ENCODE peak calls at places on chromosomes 11 and 22, in seven cellular contexts. One of them, this sample, is unnamed.

GRCh38 chr11:41788177-41788576 is 328.7 kb upstream of the LRRC4C start:
- DNase-seq in HFF-Myc: no peak
- DNase-seq in mammary epithelial cell: no peak
- DNase-seq in Calu3: no peak
- DNase-seq in left ventricle myocardium inferior: no peak
- DNase-seq in lower lobe of right lung: no peak
- DNase-seq in mucosa of descending colon: no peak
- DNase-seq in this sample: no peak

GRCh38 chr11:120648706-120649250 is 137.2 kb downstream of the GRIK4 start:
- DNase-seq in HFF-Myc: no peak
- DNase-seq in mammary epithelial cell: no peak
- DNase-seq in Calu3: no peak
- DNase-seq in left ventricle myocardium inferior: no peak
- DNase-seq in lower lobe of right lung: no peak
- DNase-seq in mucosa of descending colon: no peak
- DNase-seq in this sample: no peak

GRCh38 chr11:107916671-107917241 is 11.5 kb upstream of the RAB39A start:
- DNase-seq in HFF-Myc: peak
- DNase-seq in mammary epithelial cell: no peak
- DNase-seq in Calu3: peak
- DNase-seq in left ventricle myocardium inferior: no peak
- DNase-seq in lower lobe of right lung: no peak
- DNase-seq in mucosa of descending colon: peak
- DNase-seq in this sample: peak

GRCh38 chr11:114273890-114274635 is 22.1 kb upstream of the NNMT start:
- DNase-seq in HFF-Myc: no peak
- DNase-seq in mammary epithelial cell: no peak
- DNase-seq in Calu3: no peak
- DNase-seq in left ventricle myocardium inferior: no peak
- DNase-seq in lower lobe of right lung: no peak
- DNase-seq in mucosa of descending colon: no peak
- DNase-seq in this sample: no peak

GRCh38 chr11:62770778-62771143 is 435 bp upstream of the TAF6L start:
- DNase-seq in HFF-Myc: no peak
- DNase-seq in mammary epithelial cell: no peak
- DNase-seq in Calu3: no peak
- DNase-seq in left ventricle myocardium inferior: no peak
- DNase-seq in lower lobe of right lung: no peak
- DNase-seq in mucosa of descending colon: peak
- DNase-seq in this sample: no peak

GRCh38 chr22:34841321-34841901 is 224.5 kb upstream of the ISX start:
- DNase-seq in HFF-Myc: no peak
- DNase-seq in mammary epithelial cell: no peak
- DNase-seq in Calu3: no peak
- DNase-seq in left ventricle myocardium inferior: no peak
- DNase-seq in lower lobe of right lung: no peak
- DNase-seq in mucosa of descending colon: no peak
- DNase-seq in this sample: no peak

GRCh38 chr22:39463931-39464390 is 7.1 kb downstream of the MGAT3 start:
- DNase-seq in HFF-Myc: no peak
- DNase-seq in mammary epithelial cell: no peak
- DNase-seq in Calu3: no peak
- DNase-seq in left ventricle myocardium inferior: no peak
- DNase-seq in lower lobe of right lung: peak
- DNase-seq in mucosa of descending colon: no peak
- DNase-seq in this sample: no peak

GRCh38 chr11:22928207-22928917 is 68.1 kb upstream of the CCDC179 start:
- DNase-seq in HFF-Myc: no peak
- DNase-seq in mammary epithelial cell: no peak
- DNase-seq in Calu3: no peak
- DNase-seq in left ventricle myocardium inferior: no peak
- DNase-seq in lower lobe of right lung: no peak
- DNase-seq in mucosa of descending colon: peak
- DNase-seq in this sample: no peak

GRCh38 chr22:20395181-20395896 is 1.4 kb downstream of the ZNF74 start:
- DNase-seq in HFF-Myc: no peak
- DNase-seq in mammary epithelial cell: no peak
- DNase-seq in Calu3: no peak
- DNase-seq in left ventricle myocardium inferior: no peak
- DNase-seq in lower lobe of right lung: no peak
- DNase-seq in mucosa of descending colon: no peak
- DNase-seq in this sample: no peak
- TF ChIP-seq CTCF in HFF-Myc: no peak
- TF ChIP-seq CTCF in mammary epithelial cell: no peak
- TF ChIP-seq CTCF in Calu3: no peak
- TF ChIP-seq CTCF in left ventricle myocardium inferior: no peak
- TF ChIP-seq CTCF in lower lobe of right lung: no peak
- TF ChIP-seq CTCF in mucosa of descending colon: no peak
- TF ChIP-seq CTCF in this sample: no peak

DNA sequence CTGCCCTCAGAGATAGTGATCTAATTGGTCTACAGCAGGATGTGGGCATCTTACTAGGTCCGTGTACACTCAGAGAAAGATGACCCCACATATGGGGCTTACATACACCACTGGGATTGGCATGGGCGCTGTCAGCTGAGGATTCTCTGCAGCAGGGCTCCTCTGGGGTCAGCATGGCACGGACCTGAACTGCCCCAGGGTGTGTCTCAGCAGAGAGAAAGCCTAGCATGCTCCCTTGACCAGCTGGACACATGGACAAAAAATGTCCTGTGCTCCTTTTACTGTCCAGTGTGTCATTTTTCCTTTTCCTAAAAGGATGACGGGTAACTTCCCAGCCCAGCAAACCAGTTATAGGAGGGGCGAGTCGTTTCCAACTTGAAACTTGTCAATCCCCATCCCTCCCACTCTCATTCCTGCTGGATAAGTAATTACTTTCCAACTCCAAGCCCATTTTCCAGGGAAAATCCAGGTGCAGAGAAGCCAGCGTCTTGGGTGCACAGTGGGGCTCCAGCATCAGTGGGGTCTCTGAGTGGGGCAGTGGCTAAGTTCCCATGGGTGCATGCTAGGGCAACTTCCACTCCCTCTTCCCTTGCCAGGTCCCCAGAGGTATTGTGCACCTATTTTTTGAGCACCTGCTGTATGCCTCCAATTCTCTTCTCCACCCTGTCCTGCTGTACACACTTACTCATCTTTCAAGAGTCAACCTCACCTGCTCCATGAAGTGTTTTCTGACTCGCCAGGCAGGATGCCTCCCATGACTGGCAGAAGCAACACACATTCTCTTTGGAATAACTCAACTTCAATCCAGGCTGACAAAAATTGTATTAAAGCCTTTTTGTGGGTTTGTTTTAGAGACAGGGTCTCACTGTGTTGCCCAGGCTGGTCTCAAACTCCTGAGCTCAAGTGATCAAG is 5.0 kb downstream of the VSTM5 start:
- DNase-seq in HFF-Myc: no peak
- DNase-seq in mammary epithelial cell: peak
- DNase-seq in Calu3: no peak
- DNase-seq in left ventricle myocardium inferior: no peak
- DNase-seq in lower lobe of right lung: no peak
- DNase-seq in mucosa of descending colon: no peak
- DNase-seq in this sample: no peak
- TF ChIP-seq CTCF in HFF-Myc: no peak
- TF ChIP-seq CTCF in mammary epithelial cell: no peak
- TF ChIP-seq CTCF in Calu3: no peak
- TF ChIP-seq CTCF in left ventricle myocardium inferior: no peak
- TF ChIP-seq CTCF in lower lobe of right lung: no peak
- TF ChIP-seq CTCF in mucosa of descending colon: no peak
- TF ChIP-seq CTCF in this sample: no peak

GRCh38 chr22:21628386-21629261 is 1.2 kb downstream of the YDJC start:
- DNase-seq in HFF-Myc: no peak
- DNase-seq in mammary epithelial cell: no peak
- DNase-seq in Calu3: no peak
- DNase-seq in left ventricle myocardium inferior: no peak
- DNase-seq in lower lobe of right lung: no peak
- DNase-seq in mucosa of descending colon: peak
- DNase-seq in this sample: no peak

GRCh38 chr22:21632237-21632895 is at the start of gene CCDC116:
- DNase-seq in HFF-Myc: no peak
- DNase-seq in mammary epithelial cell: no peak
- DNase-seq in Calu3: no peak
- DNase-seq in left ventricle myocardium inferior: no peak
- DNase-seq in lower lobe of right lung: peak
- DNase-seq in mucosa of descending colon: peak
- DNase-seq in this sample: peak

GRCh38 chr22:21626735-21627469 is 2.9 kb downstream of the YDJC start:
- DNase-seq in HFF-Myc: no peak
- DNase-seq in mammary epithelial cell: no peak
- DNase-seq in Calu3: no peak
- DNase-seq in left ventricle myocardium inferior: no peak
- DNase-seq in lower lobe of right lung: no peak
- DNase-seq in mucosa of descending colon: no peak
- DNase-seq in this sample: no peak

GRCh38 chr22:21631025-21631424 is 1.2 kb upstream of the YDJC start:
- DNase-seq in HFF-Myc: no peak
- DNase-seq in mammary epithelial cell: no peak
- DNase-seq in Calu3: no peak
- DNase-seq in left ventricle myocardium inferior: no peak
- DNase-seq in lower lobe of right lung: no peak
- DNase-seq in mucosa of descending colon: no peak
- DNase-seq in this sample: no peak

GRCh38 chr22:21629262-21630149 is at the start of gene YDJC:
- DNase-seq in HFF-Myc: peak
- DNase-seq in mammary epithelial cell: peak
- DNase-seq in Calu3: peak
- DNase-seq in left ventricle myocardium inferior: peak
- DNase-seq in lower lobe of right lung: peak
- DNase-seq in mucosa of descending colon: peak
- DNase-seq in this sample: peak
- TF ChIP-seq CTCF in HFF-Myc: peak
- TF ChIP-seq CTCF in mammary epithelial cell: peak
- TF ChIP-seq CTCF in Calu3: peak
- TF ChIP-seq CTCF in left ventricle myocardium inferior: peak
- TF ChIP-seq CTCF in lower lobe of right lung: peak
- TF ChIP-seq CTCF in mucosa of descending colon: peak
- TF ChIP-seq CTCF in this sample: no peak

GRCh38 chr11:1784761-1785650 is 21.3 kb upstream of the CTSD start:
- DNase-seq in HFF-Myc: no peak
- DNase-seq in mammary epithelial cell: no peak
- DNase-seq in Calu3: no peak
- DNase-seq in left ventricle myocardium inferior: no peak
- DNase-seq in lower lobe of right lung: no peak
- DNase-seq in mucosa of descending colon: no peak
- DNase-seq in this sample: no peak
- TF ChIP-seq CTCF in HFF-Myc: no peak
- TF ChIP-seq CTCF in mammary epithelial cell: no peak
- TF ChIP-seq CTCF in Calu3: no peak
- TF ChIP-seq CTCF in left ventricle myocardium inferior: no peak
- TF ChIP-seq CTCF in lower lobe of right lung: no peak
- TF ChIP-seq CTCF in mucosa of descending colon: no peak
- TF ChIP-seq CTCF in this sample: no peak

DNA sequence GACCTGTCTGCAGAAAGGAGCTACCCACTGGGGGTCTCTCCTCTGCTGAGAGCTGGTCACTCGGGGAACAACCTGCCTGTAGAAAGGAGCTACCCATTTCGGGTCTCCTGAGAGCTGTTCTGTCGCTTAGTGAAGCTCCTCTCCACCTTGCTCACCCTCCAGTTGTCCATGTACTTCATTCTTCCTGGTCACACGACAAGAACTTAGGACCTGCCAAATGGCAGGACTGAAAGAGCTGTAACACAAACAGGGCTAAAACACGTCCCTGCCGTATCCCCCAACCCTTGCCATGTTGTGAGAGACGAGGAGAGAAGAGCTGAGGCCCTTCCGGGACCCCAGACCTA is 24.1 kb upstream of the RNASEH2C start:
- DNase-seq in HFF-Myc: no peak
- DNase-seq in mammary epithelial cell: no peak
- DNase-seq in Calu3: no peak
- DNase-seq in left ventricle myocardium inferior: no peak
- DNase-seq in lower lobe of right lung: no peak
- DNase-seq in mucosa of descending colon: no peak
- DNase-seq in this sample: no peak
- TF ChIP-seq CTCF in HFF-Myc: no peak
- TF ChIP-seq CTCF in mammary epithelial cell: no peak
- TF ChIP-seq CTCF in Calu3: no peak
- TF ChIP-seq CTCF in left ventricle myocardium inferior: no peak
- TF ChIP-seq CTCF in lower lobe of right lung: no peak
- TF ChIP-seq CTCF in mucosa of descending colon: no peak
- TF ChIP-seq CTCF in this sample: peak

GRCh38 chr11:133342453-133342852 is 189.8 kb downstream of the OPCML start:
- DNase-seq in HFF-Myc: no peak
- DNase-seq in mammary epithelial cell: no peak
- DNase-seq in Calu3: no peak
- DNase-seq in left ventricle myocardium inferior: no peak
- DNase-seq in lower lobe of right lung: no peak
- DNase-seq in mucosa of descending colon: no peak
- DNase-seq in this sample: no peak
- TF ChIP-seq CTCF in HFF-Myc: no peak
- TF ChIP-seq CTCF in mammary epithelial cell: no peak
- TF ChIP-seq CTCF in Calu3: no peak
- TF ChIP-seq CTCF in left ventricle myocardium inferior: no peak
- TF ChIP-seq CTCF in lower lobe of right lung: no peak
- TF ChIP-seq CTCF in mucosa of descending colon: no peak
- TF ChIP-seq CTCF in this sample: no peak

GRCh38 chr11:11880179-11880578 is 38.4 kb downstream of the USP47 start:
- DNase-seq in HFF-Myc: no peak
- DNase-seq in mammary epithelial cell: no peak
- DNase-seq in Calu3: no peak
- DNase-seq in left ventricle myocardium inferior: no peak
- DNase-seq in lower lobe of right lung: no peak
- DNase-seq in mucosa of descending colon: no peak
- DNase-seq in this sample: no peak

GRCh38 chr11:11871991-11872401 is 30.2 kb downstream of the USP47 start:
- DNase-seq in HFF-Myc: no peak
- DNase-seq in mammary epithelial cell: no peak
- DNase-seq in Calu3: no peak
- DNase-seq in left ventricle myocardium inferior: no peak
- DNase-seq in lower lobe of right lung: no peak
- DNase-seq in mucosa of descending colon: no peak
- DNase-seq in this sample: no peak

DNA sequence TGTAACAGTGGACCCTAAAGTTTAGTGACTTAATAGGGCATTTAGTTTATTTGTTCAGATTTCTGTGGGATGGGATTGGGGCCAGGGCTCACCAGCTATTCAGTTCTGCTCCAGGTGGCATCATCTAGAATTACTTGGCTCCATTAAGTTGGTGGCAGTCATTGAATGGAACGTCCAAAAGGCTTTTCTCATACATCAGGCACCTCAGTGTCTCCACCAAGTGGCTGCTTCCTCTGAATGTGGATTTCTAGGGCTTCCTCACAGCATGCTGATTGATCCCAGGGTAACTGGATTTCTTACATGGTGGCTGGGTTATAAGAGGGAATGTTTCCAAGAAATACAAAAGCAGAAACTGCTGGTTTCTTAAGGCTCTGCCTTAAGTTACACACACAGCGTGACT is 34.7 kb downstream of the USP47 start:
- DNase-seq in HFF-Myc: no peak
- DNase-seq in mammary epithelial cell: no peak
- DNase-seq in Calu3: peak
- DNase-seq in left ventricle myocardium inferior: no peak
- DNase-seq in lower lobe of right lung: no peak
- DNase-seq in mucosa of descending colon: no peak
- DNase-seq in this sample: no peak
- TF ChIP-seq CTCF in HFF-Myc: peak
- TF ChIP-seq CTCF in mammary epithelial cell: peak
- TF ChIP-seq CTCF in Calu3: no peak
- TF ChIP-seq CTCF in left ventricle myocardium inferior: no peak
- TF ChIP-seq CTCF in lower lobe of right lung: no peak
- TF ChIP-seq CTCF in mucosa of descending colon: no peak
- TF ChIP-seq CTCF in this sample: no peak

GRCh38 chr22:42990131-42990838 is 24.7 kb downstream of the PACSIN2 start:
- DNase-seq in HFF-Myc: no peak
- DNase-seq in mammary epithelial cell: peak
- DNase-seq in Calu3: peak
- DNase-seq in left ventricle myocardium inferior: no peak
- DNase-seq in lower lobe of right lung: no peak
- DNase-seq in mucosa of descending colon: no peak
- DNase-seq in this sample: peak
- TF ChIP-seq CTCF in HFF-Myc: peak
- TF ChIP-seq CTCF in mammary epithelial cell: peak
- TF ChIP-seq CTCF in Calu3: no peak
- TF ChIP-seq CTCF in left ventricle myocardium inferior: peak
- TF ChIP-seq CTCF in lower lobe of right lung: peak
- TF ChIP-seq CTCF in mucosa of descending colon: no peak
- TF ChIP-seq CTCF in this sample: peak